ENCODE peak calls at places on chromosomes 2 and 18, in ten cellular contexts. H is cardiac fibroblast; W is neural progenitor cell; O is CD4-positive, alpha-beta T cell; S is fibroblast of lung; E is epithelial cell of esophagus; U is HFF-Myc; V is OCI-LY7; A is colonic mucosa; I is tibial nerve. M is an unnamed sample.

GRCh38 chr2:120423167-120423943 is 77.4 kb downstream of the INHBB start:
- DNase-seq in H (no peak), W (no peak), O (no peak), S (no peak), E (no peak), U (no peak), V (no peak), A (no peak), I (no peak), M (no peak)

GRCh38 chr2:29376541-29376940 is 261.3 kb downstream of the CLIP4 start:
- DNase-seq in H (no peak), W (no peak), O (no peak), S (no peak), E (no peak), U (no peak), V (no peak), A (no peak), I (no peak), M (no peak)

GRCh38 chr2:231369580-231370428 is 25.7 kb upstream of the B3GNT7 start:
- DNase-seq in H (no peak), W (no peak), O (no peak), S (no peak), E (no peak), U (no peak), V (no peak), A (no peak), I (no peak), M (no peak)

GRCh38 chr2:181393472-181393871 is 63.7 kb upstream of the ITGA4 start:
- DNase-seq in H (peak; percentile 78), W (no peak), O (no peak), S (peak; percentile 60), E (peak; percentile 60), U (peak; percentile 48), V (no peak), A (no peak), I (no peak), M (no peak)

GRCh38 chr2:16641509-16641908 is 24.1 kb downstream of the CYRIA start:
- DNase-seq in H (no peak), W (no peak), O (no peak), S (no peak), E (no peak), U (no peak), V (no peak), A (no peak), I (no peak), M (no peak)

GRCh38 chr2:48435909-48436308 is 94.0 kb upstream of the STON1 start:
- DNase-seq in H (peak; percentile 20), W (no peak), O (no peak), S (no peak), E (peak; percentile 25), U (no peak), V (no peak), A (no peak), I (no peak), M (no peak)

GRCh38 chr2:39516347-39517101 is 79.4 kb upstream of the MAP4K3 start:
- DNase-seq in H (peak; percentile 76), W (peak; percentile 52), O (no peak), S (peak; percentile 81), E (no peak), U (no peak), V (no peak), A (no peak), I (no peak), M (no peak)

GRCh38 chr2:219844756-219845155 is 217.3 kb downstream of the SLC4A3 start:
- DNase-seq in H (no peak), W (no peak), O (no peak), S (no peak), E (no peak), U (no peak), V (peak; percentile 56), A (no peak), I (no peak), M (no peak)

GRCh38 chr18:12751503-12751884 is 48.7 kb downstream of the PSMG2 start:
- DNase-seq in H (no peak), W (no peak), O (no peak), S (no peak), E (no peak), U (no peak), V (no peak), A (no peak), I (no peak), M (no peak)

GRCh38 chr2:217371681-217372297 is 511.9 kb upstream of the TNP1 start:
- DNase-seq in H (no peak), W (peak; percentile 82), O (no peak), S (no peak), E (no peak), U (no peak), V (no peak), A (no peak), I (no peak), M (no peak)

GRCh38 chr2:146123256-146123655 is 1603.3 kb upstream of the ZEB2 start:
- DNase-seq in H (no peak), W (no peak), O (no peak), S (no peak), E (no peak), U (no peak), V (no peak), A (no peak), I (no peak), M (no peak)

GRCh38 chr2:11411768-11412448 is 54.1 kb downstream of the E2F6 start:
- DNase-seq in H (peak; percentile 70), W (peak; percentile 75), O (no peak), S (peak; percentile 72), E (peak; percentile 39), U (no peak), V (peak; percentile 39), A (peak; percentile 77), I (peak; percentile 62), M (no peak)

GRCh38 chr18:73613706-73614340 is 533.8 kb downstream of the FBXO15 start:
- DNase-seq in H (peak; percentile 40), W (no peak), O (no peak), S (peak; percentile 58), E (peak; percentile 73), U (no peak), V (no peak), A (no peak), I (no peak), M (no peak)

GRCh38 chr18:39326772-39327171 is 1761.2 kb upstream of the CELF4 start:
- DNase-seq in H (peak; percentile 1), W (no peak), O (no peak), S (no peak), E (no peak), U (no peak), V (no peak), A (no peak), I (no peak), M (no peak)

GRCh38 chr18:71008257-71008656 is 719.4 kb downstream of the SOCS6 start:
- DNase-seq in H (no peak), W (no peak), O (no peak), S (no peak), E (no peak), U (no peak), V (no peak), A (no peak), I (no peak), M (no peak)

GRCh38 chr2:237434916-237435315 is 21.0 kb upstream of the COL6A3 start:
- DNase-seq in H (peak; percentile 86), W (no peak), O (peak; percentile 54), S (no peak), E (no peak), U (no peak), V (no peak), A (no peak), I (no peak), M (no peak)

GRCh38 chr2:39433586-39434195 is 3.4 kb downstream of the MAP4K3 start:
- DNase-seq in H (no peak), W (no peak), O (no peak), S (peak; percentile 25), E (no peak), U (no peak), V (no peak), A (no peak), I (no peak), M (no peak)

GRCh38 chr2:45167885-45168284 is 158.6 kb upstream of the SIX2 start:
- DNase-seq in H (no peak), W (peak; percentile 30), O (no peak), S (no peak), E (no peak), U (no peak), V (no peak), A (no peak), I (no peak), M (no peak)

DNA sequence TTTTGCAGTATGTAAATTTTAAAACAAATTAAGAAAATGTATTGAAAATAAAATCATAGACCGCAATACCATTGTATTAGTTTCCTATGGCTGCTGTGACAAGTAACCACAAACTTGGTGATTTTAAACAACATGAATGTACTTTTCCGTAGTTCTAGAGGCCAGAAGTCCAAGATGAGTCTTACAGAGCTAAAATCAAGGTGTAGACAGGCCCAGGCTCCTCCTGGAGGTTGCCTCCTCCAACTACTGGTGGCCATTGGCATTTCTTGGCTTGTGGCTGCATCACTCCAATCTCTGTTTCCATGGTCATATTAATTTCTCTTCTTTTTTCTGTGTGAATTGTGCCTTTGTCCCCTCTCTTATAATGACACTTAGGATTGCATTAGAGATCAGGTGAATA is 59.2 kb upstream of the ETAA1 start:
- DNase-seq in H (no peak), W (no peak), O (no peak), S (no peak), E (no peak), U (no peak), V (no peak), A (no peak), I (no peak), M (no peak)
- TF ChIP-seq CTCF in H (no peak), W (no peak), O (no peak), S (no peak), E (no peak), U (no peak), V (no peak), A (no peak), I (no peak), M (no peak)

DNA sequence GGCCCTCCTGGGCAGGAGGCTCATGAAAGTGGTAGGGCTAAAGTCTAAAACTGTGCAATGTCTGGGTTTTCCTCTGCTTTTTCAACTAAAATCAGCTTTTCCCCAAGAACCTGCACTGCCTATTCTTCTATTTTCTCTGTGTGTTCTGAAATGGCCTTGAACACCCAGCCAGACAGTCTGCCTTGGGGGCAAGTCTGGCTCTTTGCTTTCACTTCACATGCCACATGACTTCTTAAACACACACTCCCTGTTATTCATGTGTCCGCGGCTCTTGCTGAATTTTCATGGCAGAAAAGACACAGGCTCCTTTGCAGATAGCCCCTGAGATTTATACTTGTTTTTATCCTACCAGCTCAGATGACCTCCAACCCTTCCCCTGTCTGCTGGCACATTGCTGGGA is 10.6 kb upstream of the RPIA start:
- DNase-seq in H (no peak), W (no peak), O (no peak), S (no peak), E (no peak), U (no peak), V (no peak), A (no peak), I (no peak), M (no peak)
- TF ChIP-seq CTCF in H (no peak), W (no peak), O (no peak), S (no peak), E (no peak), U (no peak), V (no peak), A (no peak), I (no peak), M (no peak)

GRCh38 chr2:143209570-143210445 is 80.6 kb downstream of the ARHGAP15 start:
- DNase-seq in H (no peak), W (no peak), O (no peak), S (no peak), E (no peak), U (no peak), V (no peak), A (no peak), I (peak; percentile 63), M (no peak)
- TF ChIP-seq CTCF in H (no peak), W (no peak), O (no peak), S (no peak), E (no peak), U (no peak), V (no peak), A (no peak), I (no peak), M (no peak)

GRCh38 chr2:129297430-129297829 is 682.0 kb upstream of the RAB6C start:
- DNase-seq in H (no peak), W (peak; percentile 53), O (no peak), S (no peak), E (no peak), U (no peak), V (no peak), A (no peak), I (no peak), M (no peak)
- TF ChIP-seq CTCF in H (no peak), W (peak; percentile 53), O (no peak), S (no peak), E (no peak), U (no peak), V (peak; percentile 26), A (no peak), I (no peak), M (no peak)

M was measured in omental fat pad.